ENCODE peak calls at places on chromosomes 11 and 22, in nine cellular contexts. A is H1, M is OCI-LY7, Y is K562, I is fibroblast of lung, E is endothelial cell of umbilical vein, U is SK-N-SH, R is PC-3, H is MM.1S. Q is an unnamed sample.

GRCh38 chr11:400241-400729 is 6.3 kb downstream of the PKP3 start:
- DNase-seq in A (no peak), M (no peak), Y (no peak), I (no peak), E (no peak), U (no peak), R (no peak), H (no peak), Q (no peak)

GRCh38 chr11:68582416-68583046 is 101.8 kb upstream of the GAL start:
- DNase-seq in A (no peak), M (no peak), Y (no peak), I (peak), E (no peak), U (no peak), R (no peak), H (no peak), Q (no peak)

GRCh38 chr11:76670475-76671235 is at the start of gene LRRC32:
- DNase-seq in A (no peak), M (peak), Y (peak), I (peak), E (peak), U (peak), R (no peak), H (no peak), Q (peak)

GRCh38 chr11:58977470-58977869 is 38.2 kb downstream of the GLYATL1 start:
- DNase-seq in A (no peak), M (no peak), Y (no peak), I (no peak), E (no peak), U (no peak), R (no peak), H (no peak), Q (no peak)

GRCh38 chr11:1830500-1831223 is 4.1 kb upstream of the SYT8 start:
- DNase-seq in A (no peak), M (no peak), Y (no peak), I (peak), E (no peak), U (peak), R (no peak), H (no peak), Q (no peak)

GRCh38 chr11:111923351-111923788 is 4.7 kb downstream of the C11orf52 start:
- DNase-seq in A (no peak), M (no peak), Y (no peak), I (peak), E (peak), U (no peak), R (no peak), H (no peak), Q (no peak)

GRCh38 chr11:113332638-113333329 is 18.4 kb downstream of the TTC12 start:
- DNase-seq in A (no peak), M (no peak), Y (no peak), I (no peak), E (no peak), U (no peak), R (no peak), H (no peak), Q (no peak)

GRCh38 chr22:24155597-24156145 is 25.6 kb upstream of the SUSD2 start:
- DNase-seq in A (no peak), M (peak), Y (no peak), I (peak), E (peak), U (peak), R (peak), H (peak), Q (peak)

GRCh38 chr11:28834877-28835276 is 726.7 kb downstream of the METTL15 start:
- DNase-seq in A (no peak), M (no peak), Y (no peak), I (peak), E (peak), U (no peak), R (peak), H (no peak), Q (no peak)

GRCh38 chr22:36833073-36833472 is 16.2 kb upstream of the PVALB start:
- DNase-seq in A (no peak), M (peak), Y (no peak), I (no peak), E (no peak), U (no peak), R (no peak), H (no peak), Q (no peak)

GRCh38 chr22:36828815-36829214 is 12.0 kb upstream of the PVALB start:
- DNase-seq in A (no peak), M (no peak), Y (no peak), I (no peak), E (no peak), U (no peak), R (no peak), H (no peak), Q (no peak)

GRCh38 chr22:36826262-36826661 is 9.4 kb upstream of the PVALB start:
- DNase-seq in A (no peak), M (no peak), Y (no peak), I (no peak), E (no peak), U (no peak), R (no peak), H (no peak), Q (no peak)

GRCh38 chr22:36829370-36830002 is 12.7 kb upstream of the PVALB start:
- DNase-seq in A (no peak), M (no peak), Y (no peak), I (no peak), E (no peak), U (no peak), R (no peak), H (no peak), Q (no peak)

GRCh38 chr22:36830601-36831000 is 13.8 kb upstream of the PVALB start:
- DNase-seq in A (no peak), M (no peak), Y (no peak), I (no peak), E (no peak), U (no peak), R (no peak), H (no peak), Q (no peak)
- TF ChIP-seq CTCF in A (no peak), M (no peak), Y (no peak), I (no peak), E (no peak), U (no peak), R (no peak), H (no peak), Q (no peak)

DNA sequence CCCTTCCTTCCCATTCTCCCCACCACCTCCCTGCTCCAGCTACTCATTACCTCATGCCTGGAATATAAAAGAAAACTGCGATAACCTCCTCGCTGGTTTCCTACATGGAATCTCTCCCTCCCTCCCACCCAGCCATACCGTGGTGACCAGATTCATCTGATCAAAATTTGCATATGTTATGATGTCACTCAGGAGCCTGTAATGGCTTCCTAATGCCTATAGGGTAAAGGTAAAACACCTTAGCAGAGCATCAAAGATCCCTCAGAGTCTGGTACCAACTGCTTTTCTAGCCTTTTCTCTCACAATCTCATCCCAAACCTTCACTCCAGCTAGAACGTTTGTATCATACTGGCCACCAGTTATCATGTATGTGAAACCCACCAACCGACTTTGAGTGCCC is 19.6 kb downstream of the RTN4RL2 start:
- DNase-seq in A (no peak), M (no peak), Y (peak), I (no peak), E (no peak), U (peak), R (no peak), H (no peak), Q (no peak)
- H3K4me2 ChIP-seq in A (no peak), M (no peak), Y (no peak), I (no peak), E (no peak), U (no peak), R (no peak), H (no peak), Q (no peak)

GRCh38 chr11:105611414-105611813 is 1.5 kb downstream of the GRIA4 start:
- DNase-seq in A (no peak), M (no peak), Y (no peak), I (no peak), E (peak), U (peak), R (no peak), H (no peak), Q (no peak)

GRCh38 chr11:105612766-105613165 is 2.9 kb downstream of the GRIA4 start:
- DNase-seq in A (no peak), M (no peak), Y (no peak), I (no peak), E (no peak), U (no peak), R (no peak), H (no peak), Q (no peak)

GRCh38 chr11:105613183-105613582 is 3.3 kb downstream of the GRIA4 start:
- DNase-seq in A (no peak), M (no peak), Y (no peak), I (no peak), E (no peak), U (no peak), R (no peak), H (no peak), Q (no peak)

GRCh38 chr11:105610796-105611361 is 1.0 kb downstream of the GRIA4 start:
- DNase-seq in A (no peak), M (no peak), Y (no peak), I (no peak), E (peak), U (no peak), R (no peak), H (no peak), Q (peak)

GRCh38 chr11:105611837-105612480 is 2.1 kb downstream of the GRIA4 start:
- DNase-seq in A (no peak), M (no peak), Y (no peak), I (no peak), E (no peak), U (peak), R (no peak), H (no peak), Q (peak)
- H2AFZ ChIP-seq in A (no peak), M (no peak), Y (no peak), I (no peak), E (no peak), U (no peak), R (no peak), H (no peak), Q (no peak)

DNA sequence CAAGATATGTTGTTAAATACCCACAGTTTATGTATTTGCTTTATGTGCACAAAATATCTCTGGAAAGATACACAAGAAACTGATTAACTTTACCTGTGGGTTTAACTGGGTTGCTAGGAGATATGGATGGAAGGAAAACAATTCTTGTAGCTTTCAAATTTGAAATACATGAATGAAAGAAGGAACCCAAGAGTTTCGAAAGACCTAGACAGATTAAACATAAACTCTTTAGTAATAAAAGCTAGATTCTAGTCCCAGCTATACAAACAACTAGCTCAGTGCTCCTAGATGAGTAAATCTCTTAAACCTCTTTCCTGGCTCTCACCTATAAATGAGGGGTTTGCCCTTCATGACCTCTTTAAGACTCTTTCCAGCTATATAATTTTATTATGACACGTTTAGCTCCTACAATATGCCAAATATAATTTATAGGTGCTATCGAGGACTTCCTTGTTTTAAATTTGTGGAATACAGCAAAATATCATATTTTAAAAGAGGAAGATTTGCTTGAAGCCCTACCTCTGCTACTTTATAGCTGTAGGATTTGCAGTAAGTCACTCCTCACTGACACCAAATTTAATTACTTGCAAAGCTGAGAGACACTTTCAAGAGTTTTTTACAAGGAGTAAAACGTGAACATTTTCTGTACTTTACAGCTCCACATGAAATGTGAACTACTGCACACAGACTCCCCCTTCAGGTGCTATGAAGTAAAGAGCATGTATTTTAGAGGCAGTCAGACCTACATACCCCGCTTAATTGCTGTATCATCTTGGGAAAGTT is 50.7 kb downstream of the RRAS2 start:
- DNase-seq in A (no peak), M (peak), Y (peak), I (peak), E (peak), U (peak), R (peak), H (peak), Q (peak)
- TF ChIP-seq CTCF in A (peak), M (peak), Y (peak), I (peak), E (peak), U (peak), R (peak), H (peak), Q (peak)

GRCh38 chr22:47000888-47001287 is 238.4 kb downstream of the TBC1D22A start:
- DNase-seq in A (no peak), M (no peak), Y (no peak), I (peak), E (no peak), U (no peak), R (no peak), H (peak), Q (no peak)
- H3K4me2 ChIP-seq in A (no peak), M (no peak), Y (no peak), I (no peak), E (no peak), U (no peak), R (no peak), H (peak), Q (no peak)

Q was measured in neural progenitor cell.